ENCODE peak calls at places on chromosomes 1 and 21, in seven cellular contexts. Z, E, Q, J, B, O and H are unnamed samples.

GRCh38 chr1:5830771-5831599 is 161.2 kb downstream of the NPHP4 start:
- DNase-seq in Z (no peak), E (no peak), Q (no peak), J (no peak), B (no peak), O (no peak), H (no peak)

GRCh38 chr1:33307494-33307864 is 13.4 kb downstream of the A3GALT2 start:
- DNase-seq in Z (no peak), E (no peak), Q (no peak), J (no peak), B (no peak), O (no peak), H (no peak)

GRCh38 chr1:6471969-6472368 is 6.0 kb upstream of the TNFRSF25 start:
- DNase-seq in Z (no peak), E (no peak), Q (no peak), J (no peak), B (no peak), O (no peak), H (no peak)

GRCh38 chr21:35843911-35844667 is 216.2 kb downstream of the SETD4 start:
- DNase-seq in Z (no peak), E (no peak), Q (no peak), J (no peak), B (no peak), O (no peak), H (no peak)

GRCh38 chr1:68346192-68346808 is 103.5 kb downstream of the RPE65 start:
- DNase-seq in Z (no peak), E (no peak), Q (no peak), J (no peak), B (no peak), O (peak), H (no peak)

GRCh38 chr1:221888801-221889200 is 146.9 kb upstream of the DUSP10 start:
- DNase-seq in Z (no peak), E (no peak), Q (no peak), J (no peak), B (no peak), O (no peak), H (no peak)

GRCh38 chr1:18110968-18111367 is 3.4 kb downstream of the IGSF21 start:
- DNase-seq in Z (no peak), E (no peak), Q (no peak), J (no peak), B (no peak), O (no peak), H (no peak)

GRCh38 chr1:167541610-167542009 is 12.0 kb downstream of the CREG1 start:
- DNase-seq in Z (no peak), E (no peak), Q (no peak), J (no peak), B (no peak), O (no peak), H (no peak)

GRCh38 chr1:228872080-228872479 is 136.8 kb downstream of the RHOU start:
- DNase-seq in Z (no peak), E (no peak), Q (no peak), J (no peak), B (no peak), O (no peak), H (no peak)

GRCh38 chr1:203629509-203630082 is 3.0 kb downstream of the ATP2B4 start:
- DNase-seq in Z (peak), E (no peak), Q (peak), J (no peak), B (peak), O (no peak), H (no peak)

GRCh38 chr21:17793675-17794123 is 25.5 kb downstream of the C21orf91 start:
- DNase-seq in Z (no peak), E (no peak), Q (no peak), J (no peak), B (no peak), O (no peak), H (no peak)

GRCh38 chr1:42144336-42145189 is 8.6 kb upstream of the GUCA2B start:
- DNase-seq in Z (no peak), E (no peak), Q (no peak), J (no peak), B (no peak), O (no peak), H (no peak)

GRCh38 chr1:29544406-29544805 is 308.1 kb downstream of the PTPRU start:
- DNase-seq in Z (no peak), E (no peak), Q (no peak), J (no peak), B (no peak), O (no peak), H (no peak)

GRCh38 chr1:205226868-205227583 is 720 bp upstream of the TMCC2 start:
- DNase-seq in Z (no peak), E (no peak), Q (no peak), J (no peak), B (no peak), O (peak), H (no peak)